ENCODE peak calls at places on chromosomes 3 and 15, in four cellular contexts. B, L, T and S are unnamed samples.
A peak's percentile ranks its signal among the peaks of the same experiment; 100 is the strongest.

GRCh38 chr15:63353887-63354286 is 27.8 kb downstream of the CA12 start:
- DNase-seq in B (no peak), L (no peak), T (no peak), S (no peak)

GRCh38 chr3:52159503-52159902 is 5.3 kb upstream of the POC1A start:
- DNase-seq in B (no peak), L (no peak), T (no peak), S (no peak)

GRCh38 chr15:43151688-43152087 is 18.3 kb downstream of the TMEM62 start:
- DNase-seq in B (no peak), L (no peak), T (no peak), S (no peak)

GRCh38 chr3:52253314-52254260 is 8.0 kb downstream of the PPM1M start:
- DNase-seq in B (no peak), L (no peak), T (peak; percentile 85), S (no peak)

GRCh38 chr3:127761101-127761802 is 61.1 kb downstream of the MGLL start:
- DNase-seq in B (no peak), L (no peak), T (no peak), S (no peak)

GRCh38 chr3:17741621-17742091 is 775 bp downstream of the TBC1D5 start:
- DNase-seq in B (no peak), L (no peak), T (no peak), S (peak; percentile 87)

GRCh38 chr3:60696559-60697125 is 554.6 kb downstream of the FHIT start:
- DNase-seq in B (no peak), L (no peak), T (no peak), S (no peak)

GRCh38 chr3:126450744-126451143 is 24.9 kb downstream of the ZXDC start:
- DNase-seq in B (no peak), L (no peak), T (no peak), S (no peak)

GRCh38 chr3:31253782-31254181 is 278.9 kb upstream of the STT3B start:
- DNase-seq in B (no peak), L (no peak), T (no peak), S (no peak)

GRCh38 chr3:196082471-196082971 is 631 bp upstream of the TFRC start:
- DNase-seq in B (peak; percentile 28), L (no peak), T (no peak), S (peak; percentile 10)

GRCh38 chr3:12578742-12579141 is 21.9 kb downstream of the MKRN2 start:
- DNase-seq in B (no peak), L (no peak), T (no peak), S (no peak)

GRCh38 chr15:98671060-98672008 is 23.0 kb downstream of the IGF1R start:
- DNase-seq in B (no peak), L (no peak), T (no peak), S (peak; percentile 95)

GRCh38 chr15:69491051-69491505 is 38.5 kb downstream of the RPLP1 start:
- DNase-seq in B (no peak), L (no peak), T (no peak), S (no peak)

GRCh38 chr3:3069723-3070122 is 40.5 kb downstream of the IL5RA start:
- DNase-seq in B (no peak), L (no peak), T (no peak), S (no peak)

GRCh38 chr15:79682851-79683288 is 213.9 kb downstream of the MTHFS start:
- DNase-seq in B (no peak), L (no peak), T (no peak), S (no peak)

GRCh38 chr3:4954256-4955000 is 24.8 kb upstream of the BHLHE40 start:
- DNase-seq in B (no peak), L (no peak), T (no peak), S (no peak)

GRCh38 chr15:78658823-78659222 is 17.8 kb upstream of the CHRNB4 start:
- DNase-seq in B (no peak), L (no peak), T (no peak), S (no peak)

GRCh38 chr3:190883973-190884832 is 21.7 kb upstream of the GMNC start:
- DNase-seq in B (peak; percentile 52), L (peak; percentile 53), T (no peak), S (peak; percentile 53)

GRCh38 chr3:118536764-118537163 is 497.9 kb downstream of the IGSF11 start:
- DNase-seq in B (no peak), L (no peak), T (no peak), S (no peak)

GRCh38 chr3:165855581-165855980 is 18.4 kb upstream of the BCHE start:
- DNase-seq in B (no peak), L (no peak), T (no peak), S (no peak)

GRCh38 chr3:14890470-14890869 is 56.9 kb upstream of the NR2C2 start:
- DNase-seq in B (no peak), L (no peak), T (peak; percentile 20), S (no peak)

GRCh38 chr3:34174740-34175139 is 376.3 kb downstream of the PDCD6IP start:
- DNase-seq in B (no peak), L (no peak), T (no peak), S (no peak)
- TF ChIP-seq ETV6 in B (no peak), L (no peak), T (no peak), S (no peak)

DNA sequence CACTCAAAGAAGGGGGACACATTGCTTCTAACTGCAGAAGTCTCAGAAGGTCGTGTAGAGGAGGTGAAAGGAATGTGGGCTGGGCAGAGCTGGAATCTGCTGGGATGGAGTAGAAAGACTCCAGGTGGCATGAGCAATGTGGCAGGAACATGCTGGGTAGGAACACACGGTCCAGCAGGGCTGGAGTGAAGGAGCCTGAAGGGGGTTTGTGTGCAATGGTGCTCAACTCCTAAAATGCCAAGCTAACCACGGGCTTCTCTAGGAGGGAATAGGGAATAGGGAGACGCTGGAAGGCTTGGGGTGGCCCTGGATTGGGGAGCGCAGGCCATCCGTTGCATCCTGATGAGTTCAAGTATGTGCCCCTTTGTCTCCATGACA is 253.8 kb downstream of the FAM43A start:
- DNase-seq in B (no peak), L (no peak), T (no peak), S (no peak)
- TF ChIP-seq ETV6 in B (no peak), L (no peak), T (no peak), S (no peak)

GRCh38 chr3:136929984-136930671 is 27.7 kb upstream of the IL20RB start:
- DNase-seq in B (no peak), L (no peak), T (no peak), S (no peak)
- TF ChIP-seq ETV6 in B (no peak), L (no peak), T (no peak), S (no peak)

DNA sequence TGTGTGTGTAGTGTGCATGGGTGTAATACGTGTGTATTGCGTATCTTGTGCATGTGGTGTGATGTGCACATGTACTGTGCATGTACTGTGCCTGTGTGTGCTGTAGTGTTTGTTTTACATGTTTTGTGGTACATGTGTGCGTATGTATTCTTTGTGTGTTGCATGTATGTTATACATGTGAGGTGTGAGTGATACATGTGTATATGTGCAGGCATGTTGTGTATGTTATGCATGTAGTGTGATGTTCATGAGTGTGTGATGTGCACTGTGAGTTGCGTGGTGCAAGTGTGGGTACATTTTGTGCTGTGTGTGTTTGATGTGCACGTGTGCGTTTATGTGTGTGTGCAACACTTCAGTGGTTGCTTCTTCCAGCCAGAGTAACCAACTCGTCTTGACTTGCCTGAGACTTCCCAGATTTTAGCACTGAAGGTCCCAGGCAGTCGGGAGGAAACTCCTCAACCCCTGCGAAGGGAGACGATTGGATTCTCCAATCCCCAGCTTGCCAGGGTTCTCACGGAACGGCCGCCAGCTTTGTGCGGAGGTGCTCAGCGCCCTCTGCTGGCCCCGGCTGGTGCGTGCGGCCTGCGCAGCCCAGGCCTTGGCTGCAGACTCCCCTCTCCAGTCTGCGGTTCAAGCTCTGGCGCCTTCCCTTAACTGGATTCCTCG is 3.6 kb downstream of the GALNT15 start:
- DNase-seq in B (peak; percentile 74), L (peak; percentile 91), T (no peak), S (peak; percentile 42)
- TF ChIP-seq ETV6 in B (no peak), L (no peak), T (no peak), S (no peak)

GRCh38 chr3:148004331-148004730 is 595.2 kb downstream of the ZIC1 start:
- DNase-seq in B (no peak), L (no peak), T (no peak), S (no peak)

GRCh38 chr3:148008591-148008990 is 599.4 kb downstream of the ZIC1 start:
- DNase-seq in B (no peak), L (no peak), T (no peak), S (no peak)

GRCh38 chr3:148005456-148005855 is 596.3 kb downstream of the ZIC1 start:
- DNase-seq in B (no peak), L (no peak), T (no peak), S (no peak)

GRCh38 chr3:148002705-148003205 is 593.6 kb downstream of the ZIC1 start:
- DNase-seq in B (no peak), L (no peak), T (no peak), S (no peak)

GRCh38 chr3:148006508-148006907 is 597.3 kb downstream of the ZIC1 start:
- DNase-seq in B (no peak), L (no peak), T (no peak), S (no peak)
- TF ChIP-seq ETV6 in B (no peak), L (no peak), T (no peak), S (no peak)

GRCh38 chr3:46091046-46091445 is 63.8 kb upstream of the XCR1 start:
- DNase-seq in B (no peak), L (no peak), T (no peak), S (no peak)

GRCh38 chr3:46090161-46090591 is 62.9 kb upstream of the XCR1 start:
- DNase-seq in B (no peak), L (no peak), T (no peak), S (no peak)

GRCh38 chr3:46087871-46088270 is 60.6 kb upstream of the XCR1 start:
- DNase-seq in B (no peak), L (no peak), T (no peak), S (no peak)

GRCh38 chr3:46091971-46092703 is 64.9 kb upstream of the XCR1 start:
- DNase-seq in B (no peak), L (no peak), T (no peak), S (no peak)

GRCh38 chr3:46089237-46090011 is 62.1 kb upstream of the XCR1 start:
- DNase-seq in B (no peak), L (no peak), T (peak; percentile 78), S (no peak)
- TF ChIP-seq ETV6 in B (no peak), L (no peak), T (no peak), S (no peak)

GRCh38 chr15:91866371-91866905 is 12.9 kb downstream of the SLCO3A1 start:
- DNase-seq in B (no peak), L (no peak), T (no peak), S (no peak)

GRCh38 chr15:91866971-91867372 is 13.5 kb downstream of the SLCO3A1 start:
- DNase-seq in B (no peak), L (no peak), T (no peak), S (no peak)

GRCh38 chr15:91865486-91865885 is 12.0 kb downstream of the SLCO3A1 start:
- DNase-seq in B (no peak), L (no peak), T (no peak), S (no peak)

GRCh38 chr15:91865903-91866302 is 12.4 kb downstream of the SLCO3A1 start:
- DNase-seq in B (no peak), L (no peak), T (no peak), S (no peak)

DNA sequence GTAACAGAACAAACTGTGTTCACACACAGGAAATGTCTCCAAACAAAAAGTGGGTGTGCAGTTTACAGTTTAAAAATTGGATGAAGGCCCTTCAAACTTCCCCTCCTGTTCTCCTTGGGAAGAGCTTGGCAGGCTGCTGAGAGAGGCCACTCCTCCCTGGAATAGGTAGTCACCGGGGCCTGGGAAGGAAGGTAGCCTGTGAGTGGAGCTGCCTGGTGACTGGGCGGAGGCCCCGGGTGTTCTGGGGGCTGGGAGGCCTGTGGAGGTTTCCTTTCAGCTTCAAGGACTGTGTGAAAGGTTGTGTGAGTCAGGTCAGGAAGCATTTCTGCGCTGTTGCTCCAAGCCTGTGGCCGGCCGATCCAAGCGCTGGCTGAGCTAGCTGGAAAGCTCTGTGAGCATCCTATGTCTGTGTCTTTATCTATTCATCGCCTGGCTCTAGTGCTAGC is 14.1 kb downstream of the SLCO3A1 start:
- DNase-seq in B (no peak), L (peak; percentile 28), T (no peak), S (no peak)
- TF ChIP-seq ETV6 in B (no peak), L (no peak), T (no peak), S (no peak)